ENCODE peak calls at places on chromosomes 13 and 19, in eight cellular contexts. D is stomach, H is transverse colon, M is prostate gland, Y is IMR-90, V is A549, R is Peyer's patch, U is HCT116. S is an unnamed sample.

GRCh38 chr13:110217811-110218210 is 89.1 kb downstream of the COL4A1 start:
- DNase-seq in M (no peak), U (no peak), D (no peak), H (no peak), Y (no peak), V (no peak), R (no peak), S (no peak)

GRCh38 chr13:43072394-43072793 is 49.0 kb downstream of the DNAJC15 start:
- DNase-seq in R (no peak), Y (no peak), U (no peak), V (no peak), M (no peak), D (no peak), H (no peak), S (peak)

GRCh38 chr13:33863390-33863789 is 45.4 kb downstream of the RFC3 start:
- DNase-seq in Y (no peak), H (no peak), M (no peak), V (no peak), U (no peak), D (no peak), R (no peak), S (no peak)

GRCh38 chr13:52001120-52001731 is 10.0 kb downstream of the ATP7B start:
- DNase-seq in Y (peak), V (peak), D (no peak), H (no peak), U (peak), R (no peak), M (no peak), S (no peak)

GRCh38 chr13:99057310-99057975 is 79.6 kb upstream of the DOCK9 start:
- DNase-seq in Y (peak), U (no peak), M (no peak), D (no peak), V (peak), R (no peak), H (no peak), S (no peak)

GRCh38 chr13:45951724-45952123 is 100.2 kb upstream of the SIAH3 start:
- DNase-seq in R (no peak), D (no peak), H (no peak), V (no peak), M (no peak), U (no peak), Y (peak), S (no peak)

GRCh38 chr19:55962186-55962585 is 14.6 kb downstream of the NLRP8 start:
- DNase-seq in Y (no peak), M (no peak), R (no peak), D (no peak), U (no peak), V (no peak), H (no peak), S (no peak)

GRCh38 chr19:46404884-46405658 is 8.3 kb downstream of the CCDC8 start:
- DNase-seq in D (no peak), Y (no peak), U (no peak), M (no peak), V (peak), H (no peak), R (no peak), S (no peak)

GRCh38 chr13:21234537-21234936 is 58.1 kb downstream of the MRPL57 start:
- DNase-seq in Y (no peak), V (no peak), M (no peak), U (no peak), H (no peak), D (no peak), R (no peak), S (no peak)

GRCh38 chr13:55013051-55013450 is 1984.4 kb downstream of the OLFM4 start:
- DNase-seq in M (no peak), V (no peak), D (no peak), R (no peak), U (no peak), Y (no peak), H (no peak), S (no peak)

GRCh38 chr13:40398060-40398459 is 268.4 kb downstream of the FOXO1 start:
- DNase-seq in Y (no peak), R (no peak), M (no peak), U (no peak), V (no peak), H (no peak), D (no peak), S (no peak)

GRCh38 chr13:37295573-37295972 is 190.1 kb upstream of the CSNK1A1L start:
- DNase-seq in U (no peak), D (peak), R (no peak), M (no peak), Y (no peak), H (no peak), V (no peak), S (no peak)

GRCh38 chr13:27263438-27263837 is 7.2 kb upstream of the RASL11A start:
- DNase-seq in U (no peak), D (no peak), M (no peak), V (no peak), H (no peak), R (no peak), Y (no peak), S (no peak)

GRCh38 chr13:66077286-66077685 is 1152.8 kb downstream of the PCDH9 start:
- DNase-seq in D (no peak), Y (no peak), R (no peak), U (no peak), H (no peak), V (no peak), M (no peak), S (no peak)

GRCh38 chr19:17309198-17309961 is at the start of gene DDA1:
- DNase-seq in R (peak), V (peak), H (peak), D (peak), U (peak), M (peak), Y (peak), S (peak)
- TF ChIP-seq POLR2A in R (peak), V (peak), H (peak), D (no peak), U (peak), M (peak), Y (peak), S (peak)

GRCh38 chr13:114064516-114065140 is 67.8 kb downstream of the RASA3 start:
- DNase-seq in D (peak), U (no peak), M (peak), V (no peak), R (no peak), H (peak), Y (peak), S (no peak)

GRCh38 chr13:114062754-114063153 is 69.7 kb downstream of the RASA3 start:
- DNase-seq in Y (no peak), H (no peak), M (no peak), V (no peak), D (no peak), U (no peak), R (no peak), S (no peak)

GRCh38 chr13:114065141-114065925 is 67.1 kb downstream of the RASA3 start:
- DNase-seq in R (peak), M (peak), H (peak), Y (peak), U (peak), D (peak), V (peak), S (peak)

GRCh38 chr13:114062341-114062740 is 70.1 kb downstream of the RASA3 start:
- DNase-seq in U (no peak), V (no peak), H (no peak), M (no peak), R (no peak), Y (no peak), D (no peak), S (no peak)

GRCh38 chr13:114063545-114064515 is 68.6 kb downstream of the RASA3 start:
- DNase-seq in U (no peak), Y (peak), M (no peak), V (no peak), R (no peak), D (peak), H (peak), S (peak)
- TF ChIP-seq POLR2A in U (no peak), Y (peak), M (no peak), V (peak), R (no peak), D (no peak), H (no peak), S (no peak)

GRCh38 chr19:48962029-48962848 is 2.9 kb upstream of the FTL start:
- DNase-seq in M (peak), U (no peak), D (peak), H (peak), V (peak), Y (no peak), R (peak), S (peak)
- TF ChIP-seq POLR2A in M (peak), U (peak), D (no peak), H (peak), V (peak), Y (no peak), R (peak), S (no peak)

GRCh38 chr19:5585461-5586299 is 17.9 kb upstream of the TINCR start:
- DNase-seq in D (no peak), V (no peak), Y (no peak), H (no peak), M (peak), R (no peak), U (no peak), S (peak)
- TF ChIP-seq POLR2A in D (no peak), V (no peak), Y (no peak), H (no peak), M (no peak), R (no peak), U (no peak), S (no peak)